ENCODE peak calls at places on chromosomes 1 and 21, in four cellular contexts. S is stimulated activated naive CD4-positive, alpha-beta T cell; E is NCI-H2029; X is HTR-8/SVneo. A is an unnamed sample.

GRCh38 chr1:9100471-9101043 is 28.3 kb downstream of the GPR157 start:
- DNase-seq in E (no peak), S (no peak), X (no peak), A (no peak)

GRCh38 chr1:183185941-183186490 is at the start of gene LAMC2:
- DNase-seq in X (no peak), S (no peak), E (peak; percentile 44), A (peak; percentile 74)

GRCh38 chr1:84571150-84571535 is 3.1 kb downstream of the CTBS start:
- DNase-seq in X (no peak), S (no peak), E (no peak), A (no peak)

GRCh38 chr21:35663856-35664606 is 396.3 kb downstream of the SETD4 start:
- DNase-seq in S (no peak), X (no peak), E (no peak), A (no peak)

GRCh38 chr1:182634306-182635072 is 30.3 kb upstream of the RGS16 start:
- DNase-seq in E (no peak), S (no peak), X (no peak), A (no peak)

GRCh38 chr1:181504294-181505115 is 21.2 kb downstream of the CACNA1E start:
- DNase-seq in S (no peak), E (no peak), X (peak; percentile 15), A (peak; percentile 52)

GRCh38 chr1:3504823-3505155 is 50.3 kb downstream of the ARHGEF16 start:
- DNase-seq in S (no peak), E (no peak), X (no peak), A (no peak)

GRCh38 chr1:229714964-229715603 is 89.0 kb downstream of the URB2 start:
- DNase-seq in S (no peak), E (no peak), X (no peak), A (no peak)

GRCh38 chr1:166925791-166926483 is 49.4 kb downstream of the ILDR2 start:
- DNase-seq in E (no peak), X (peak; percentile 74), S (no peak), A (no peak)

GRCh38 chr1:37410815-37411214 is 63.6 kb upstream of the ZC3H12A start:
- DNase-seq in S (no peak), E (no peak), X (no peak), A (no peak)

GRCh38 chr1:194755241-194755953 is 1569.0 kb upstream of the B3GALT2 start:
- DNase-seq in E (no peak), X (no peak), S (no peak), A (no peak)

GRCh38 chr1:92877081-92877711 is 45.4 kb downstream of the RPL5 start:
- DNase-seq in X (no peak), S (no peak), E (peak; percentile 11), A (no peak)

A was measured in head of caudate nucleus.